ENCODE peak calls at places on chromosomes 6 and 20, in five cellular contexts. One of them, this sample, is unnamed.

GRCh38 chr6:75735491-75736186 is 13.4 kb upstream of the MYO6 start:
- DNase-seq in right cardiac atrium: no peak
- DNase-seq in GM20000: peak
- DNase-seq in lower leg skin: no peak
- DNase-seq in activated CD4-positive, alpha-beta memory T cell treated with anti-CD3 and anti-CD28 coated beads, Interleukin-2, amount 10 ng/mL, durations not matched to agents 7 days and 5 days: no peak
- DNase-seq in this sample: no peak

GRCh38 chr20:49447946-49448809 is 34.3 kb downstream of the KCNB1 start:
- DNase-seq in right cardiac atrium: peak
- DNase-seq in GM20000: no peak
- DNase-seq in lower leg skin: peak
- DNase-seq in activated CD4-positive, alpha-beta memory T cell treated with anti-CD3 and anti-CD28 coated beads, Interleukin-2, amount 10 ng/mL, durations not matched to agents 7 days and 5 days: no peak
- DNase-seq in this sample: no peak

GRCh38 chr6:143999406-143999805 is 8.7 kb downstream of the PLAGL1 start:
- DNase-seq in right cardiac atrium: no peak
- DNase-seq in GM20000: no peak
- DNase-seq in lower leg skin: no peak
- DNase-seq in activated CD4-positive, alpha-beta memory T cell treated with anti-CD3 and anti-CD28 coated beads, Interleukin-2, amount 10 ng/mL, durations not matched to agents 7 days and 5 days: no peak
- DNase-seq in this sample: no peak

GRCh38 chr20:43463133-43463863 is 5.6 kb downstream of the SRSF6 start:
- DNase-seq in right cardiac atrium: no peak
- DNase-seq in GM20000: no peak
- DNase-seq in lower leg skin: no peak
- DNase-seq in activated CD4-positive, alpha-beta memory T cell treated with anti-CD3 and anti-CD28 coated beads, Interleukin-2, amount 10 ng/mL, durations not matched to agents 7 days and 5 days: no peak
- DNase-seq in this sample: no peak

GRCh38 chr6:37538107-37538506 is 38.4 kb upstream of the CCDC167 start:
- DNase-seq in right cardiac atrium: no peak
- DNase-seq in GM20000: peak
- DNase-seq in lower leg skin: no peak
- DNase-seq in activated CD4-positive, alpha-beta memory T cell treated with anti-CD3 and anti-CD28 coated beads, Interleukin-2, amount 10 ng/mL, durations not matched to agents 7 days and 5 days: no peak
- DNase-seq in this sample: no peak

GRCh38 chr6:127606131-127606562 is 29.2 kb downstream of the C6orf58 start:
- DNase-seq in right cardiac atrium: no peak
- DNase-seq in GM20000: no peak
- DNase-seq in lower leg skin: no peak
- DNase-seq in activated CD4-positive, alpha-beta memory T cell treated with anti-CD3 and anti-CD28 coated beads, Interleukin-2, amount 10 ng/mL, durations not matched to agents 7 days and 5 days: no peak
- DNase-seq in this sample: no peak

GRCh38 chr6:27188206-27188884 is 59.2 kb upstream of the PRSS16 start:
- DNase-seq in right cardiac atrium: peak
- DNase-seq in GM20000: peak
- DNase-seq in lower leg skin: no peak
- DNase-seq in activated CD4-positive, alpha-beta memory T cell treated with anti-CD3 and anti-CD28 coated beads, Interleukin-2, amount 10 ng/mL, durations not matched to agents 7 days and 5 days: peak
- DNase-seq in this sample: no peak

GRCh38 chr20:7155282-7155681 is 387.8 kb downstream of the BMP2 start:
- DNase-seq in right cardiac atrium: no peak
- DNase-seq in GM20000: no peak
- DNase-seq in lower leg skin: no peak
- DNase-seq in activated CD4-positive, alpha-beta memory T cell treated with anti-CD3 and anti-CD28 coated beads, Interleukin-2, amount 10 ng/mL, durations not matched to agents 7 days and 5 days: no peak
- DNase-seq in this sample: no peak

GRCh38 chr20:16729080-16729479 is 746 bp upstream of the SNRPB2 start:
- DNase-seq in right cardiac atrium: no peak
- DNase-seq in GM20000: no peak
- DNase-seq in lower leg skin: no peak
- DNase-seq in activated CD4-positive, alpha-beta memory T cell treated with anti-CD3 and anti-CD28 coated beads, Interleukin-2, amount 10 ng/mL, durations not matched to agents 7 days and 5 days: no peak
- DNase-seq in this sample: no peak

GRCh38 chr6:132780770-132781371 is 17.6 kb downstream of the SLC18B1 start:
- DNase-seq in right cardiac atrium: no peak
- DNase-seq in GM20000: peak
- DNase-seq in lower leg skin: no peak
- DNase-seq in activated CD4-positive, alpha-beta memory T cell treated with anti-CD3 and anti-CD28 coated beads, Interleukin-2, amount 10 ng/mL, durations not matched to agents 7 days and 5 days: no peak
- DNase-seq in this sample: no peak

GRCh38 chr6:44257007-44257752 is at the start of gene SLC35B2:
- DNase-seq in right cardiac atrium: peak
- DNase-seq in GM20000: peak
- DNase-seq in lower leg skin: peak
- DNase-seq in activated CD4-positive, alpha-beta memory T cell treated with anti-CD3 and anti-CD28 coated beads, Interleukin-2, amount 10 ng/mL, durations not matched to agents 7 days and 5 days: peak
- DNase-seq in this sample: no peak

GRCh38 chr6:44264154-44265002 is 973 bp downstream of the NFKBIE start:
- DNase-seq in right cardiac atrium: peak
- DNase-seq in GM20000: peak
- DNase-seq in lower leg skin: no peak
- DNase-seq in activated CD4-positive, alpha-beta memory T cell treated with anti-CD3 and anti-CD28 coated beads, Interleukin-2, amount 10 ng/mL, durations not matched to agents 7 days and 5 days: peak
- DNase-seq in this sample: no peak

GRCh38 chr6:1044040-1044836 is 267.7 kb upstream of the FOXQ1 start:
- DNase-seq in right cardiac atrium: no peak
- DNase-seq in GM20000: no peak
- DNase-seq in lower leg skin: peak
- DNase-seq in activated CD4-positive, alpha-beta memory T cell treated with anti-CD3 and anti-CD28 coated beads, Interleukin-2, amount 10 ng/mL, durations not matched to agents 7 days and 5 days: no peak
- DNase-seq in this sample: no peak

GRCh38 chr20:14523090-14523489 is 185.7 kb upstream of the FLRT3 start:
- DNase-seq in right cardiac atrium: no peak
- DNase-seq in GM20000: no peak
- DNase-seq in lower leg skin: no peak
- DNase-seq in activated CD4-positive, alpha-beta memory T cell treated with anti-CD3 and anti-CD28 coated beads, Interleukin-2, amount 10 ng/mL, durations not matched to agents 7 days and 5 days: no peak
- DNase-seq in this sample: no peak

GRCh38 chr6:33779305-33779704 is 9.6 kb downstream of the LEMD2 start:
- DNase-seq in right cardiac atrium: no peak
- DNase-seq in GM20000: no peak
- DNase-seq in lower leg skin: no peak
- DNase-seq in activated CD4-positive, alpha-beta memory T cell treated with anti-CD3 and anti-CD28 coated beads, Interleukin-2, amount 10 ng/mL, durations not matched to agents 7 days and 5 days: no peak
- DNase-seq in this sample: no peak

GRCh38 chr6:125175459-125175858 is 21.9 kb downstream of the TPD52L1 start:
- DNase-seq in right cardiac atrium: no peak
- DNase-seq in GM20000: no peak
- DNase-seq in lower leg skin: no peak
- DNase-seq in activated CD4-positive, alpha-beta memory T cell treated with anti-CD3 and anti-CD28 coated beads, Interleukin-2, amount 10 ng/mL, durations not matched to agents 7 days and 5 days: no peak
- DNase-seq in this sample: no peak

GRCh38 chr6:107730106-107730505 is 94.0 kb downstream of the SCML4 start:
- DNase-seq in right cardiac atrium: no peak
- DNase-seq in GM20000: no peak
- DNase-seq in lower leg skin: peak
- DNase-seq in activated CD4-positive, alpha-beta memory T cell treated with anti-CD3 and anti-CD28 coated beads, Interleukin-2, amount 10 ng/mL, durations not matched to agents 7 days and 5 days: peak
- DNase-seq in this sample: no peak

GRCh38 chr6:165597821-165598220 is 65.2 kb downstream of the PDE10A start:
- DNase-seq in right cardiac atrium: no peak
- DNase-seq in GM20000: no peak
- DNase-seq in lower leg skin: no peak
- DNase-seq in activated CD4-positive, alpha-beta memory T cell treated with anti-CD3 and anti-CD28 coated beads, Interleukin-2, amount 10 ng/mL, durations not matched to agents 7 days and 5 days: no peak
- DNase-seq in this sample: no peak

GRCh38 chr6:111342913-111343312 is 140.1 kb downstream of the REV3L start:
- DNase-seq in right cardiac atrium: no peak
- DNase-seq in GM20000: no peak
- DNase-seq in lower leg skin: no peak
- DNase-seq in activated CD4-positive, alpha-beta memory T cell treated with anti-CD3 and anti-CD28 coated beads, Interleukin-2, amount 10 ng/mL, durations not matched to agents 7 days and 5 days: no peak
- DNase-seq in this sample: no peak

GRCh38 chr6:32092760-32093497 is 16.2 kb downstream of the TNXB start:
- DNase-seq in right cardiac atrium: peak
- DNase-seq in GM20000: peak
- DNase-seq in lower leg skin: no peak
- DNase-seq in activated CD4-positive, alpha-beta memory T cell treated with anti-CD3 and anti-CD28 coated beads, Interleukin-2, amount 10 ng/mL, durations not matched to agents 7 days and 5 days: no peak
- DNase-seq in this sample: no peak

This sample was measured in thoracic aorta.